ENCODE peak calls at places on chromosomes 1 and 21, in four cellular contexts. C, B, V and J are unnamed samples.
A peak's percentile ranks its signal among the peaks of the same experiment; 100 is the strongest.

GRCh38 chr1:160257411-160258015 is 4.8 kb downstream of the DCAF8 start:
- DNase-seq in C (no peak), B (no peak), V (no peak), J (no peak)

GRCh38 chr1:64136749-64137568 is 66.5 kb upstream of the UBE2U start:
- DNase-seq in C (peak; percentile 64), B (peak; percentile 68), V (peak; percentile 91), J (peak; percentile 79)

GRCh38 chr1:10776206-10776905 is 20.1 kb downstream of the CASZ1 start:
- DNase-seq in C (no peak), B (no peak), V (no peak), J (no peak)

GRCh38 chr1:170307426-170307825 is 161.7 kb downstream of the NTMT2 start:
- DNase-seq in C (no peak), B (no peak), V (no peak), J (no peak)

GRCh38 chr1:38831753-38832734 is 27.5 kb downstream of the RRAGC start:
- DNase-seq in C (no peak), B (no peak), V (no peak), J (no peak)

GRCh38 chr1:64171797-64172281 is 31.6 kb upstream of the UBE2U start:
- DNase-seq in C (no peak), B (no peak), V (peak; percentile 67), J (no peak)

GRCh38 chr1:212607206-212607923 is 1.2 kb upstream of the ATF3 start:
- DNase-seq in C (peak; percentile 81), B (no peak), V (no peak), J (no peak)

GRCh38 chr21:27026501-27026900 is 59.6 kb upstream of the ADAMTS5 start:
- DNase-seq in C (no peak), B (no peak), V (no peak), J (no peak)

GRCh38 chr21:14862794-14863720 is 201.7 kb downstream of the NRIP1 start:
- DNase-seq in C (no peak), B (no peak), V (peak; percentile 43), J (no peak)

DNA sequence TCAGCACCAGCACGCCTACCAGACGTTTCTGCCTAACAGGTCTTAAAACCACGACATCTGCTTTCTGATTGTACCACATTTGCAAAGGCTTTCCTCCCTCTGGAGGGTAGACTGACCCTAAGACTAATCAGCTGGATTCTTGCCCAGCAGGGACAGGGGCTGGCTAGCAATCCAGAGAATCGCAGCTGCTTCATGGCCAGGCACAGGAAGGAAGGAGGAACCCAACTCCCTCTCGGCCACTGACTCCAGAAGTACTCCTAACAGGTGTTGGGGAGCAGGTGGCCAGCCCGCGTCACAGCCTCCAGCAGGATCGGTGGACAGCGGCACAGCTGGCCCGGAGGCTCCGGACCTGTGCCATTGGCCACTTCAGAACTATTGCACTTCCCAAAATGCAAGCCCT is 180.8 kb downstream of the NPHP4 start:
- DNase-seq in C (no peak), B (no peak), V (no peak), J (no peak)
- TF ChIP-seq CTCF in C (no peak), B (no peak), V (no peak), J (no peak)

DNA sequence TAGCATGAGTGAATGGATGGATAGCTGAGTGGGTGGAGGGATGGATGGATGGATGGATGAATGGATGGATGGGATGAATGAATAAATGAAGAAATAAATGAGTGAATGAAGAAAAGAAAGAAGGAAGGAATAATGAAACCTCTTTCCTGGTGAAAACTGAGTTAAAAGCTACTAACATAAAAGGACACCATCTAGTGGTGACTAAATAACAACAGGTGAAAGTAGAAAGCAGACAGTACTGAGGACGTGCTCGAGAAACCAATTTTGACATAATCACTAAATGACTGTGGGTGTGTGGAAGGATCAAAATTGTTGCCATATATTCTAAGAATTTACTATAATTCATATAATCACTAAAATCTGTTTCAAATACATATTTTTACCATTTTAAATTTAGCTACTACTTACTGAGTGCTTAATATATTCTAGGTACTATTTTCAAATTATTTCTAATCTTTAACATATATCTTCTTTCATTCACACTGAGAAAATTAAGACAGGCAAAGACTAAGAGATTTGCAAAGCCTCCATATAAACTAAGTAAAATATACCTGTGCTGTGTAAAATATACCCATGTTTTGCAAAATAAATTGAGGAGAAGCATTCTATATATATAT is 522.9 kb downstream of the LRRIQ3 start:
- DNase-seq in C (no peak), B (no peak), V (peak; percentile 6), J (no peak)
- TF ChIP-seq CTCF in C (peak; percentile 16), B (no peak), V (peak; percentile 35), J (peak; percentile 79)

GRCh38 chr1:24157921-24158481 is 15.1 kb upstream of the IL22RA1 start:
- DNase-seq in C (no peak), B (no peak), V (peak; percentile 17), J (no peak)

GRCh38 chr1:24152631-24153494 is 9.9 kb upstream of the IL22RA1 start:
- DNase-seq in C (no peak), B (no peak), V (no peak), J (no peak)

GRCh38 chr1:24156542-24157260 is 13.8 kb upstream of the IL22RA1 start:
- DNase-seq in C (no peak), B (no peak), V (no peak), J (no peak)

GRCh38 chr1:24154215-24154614 is 11.3 kb upstream of the IL22RA1 start:
- DNase-seq in C (no peak), B (no peak), V (no peak), J (peak; percentile 24)

DNA sequence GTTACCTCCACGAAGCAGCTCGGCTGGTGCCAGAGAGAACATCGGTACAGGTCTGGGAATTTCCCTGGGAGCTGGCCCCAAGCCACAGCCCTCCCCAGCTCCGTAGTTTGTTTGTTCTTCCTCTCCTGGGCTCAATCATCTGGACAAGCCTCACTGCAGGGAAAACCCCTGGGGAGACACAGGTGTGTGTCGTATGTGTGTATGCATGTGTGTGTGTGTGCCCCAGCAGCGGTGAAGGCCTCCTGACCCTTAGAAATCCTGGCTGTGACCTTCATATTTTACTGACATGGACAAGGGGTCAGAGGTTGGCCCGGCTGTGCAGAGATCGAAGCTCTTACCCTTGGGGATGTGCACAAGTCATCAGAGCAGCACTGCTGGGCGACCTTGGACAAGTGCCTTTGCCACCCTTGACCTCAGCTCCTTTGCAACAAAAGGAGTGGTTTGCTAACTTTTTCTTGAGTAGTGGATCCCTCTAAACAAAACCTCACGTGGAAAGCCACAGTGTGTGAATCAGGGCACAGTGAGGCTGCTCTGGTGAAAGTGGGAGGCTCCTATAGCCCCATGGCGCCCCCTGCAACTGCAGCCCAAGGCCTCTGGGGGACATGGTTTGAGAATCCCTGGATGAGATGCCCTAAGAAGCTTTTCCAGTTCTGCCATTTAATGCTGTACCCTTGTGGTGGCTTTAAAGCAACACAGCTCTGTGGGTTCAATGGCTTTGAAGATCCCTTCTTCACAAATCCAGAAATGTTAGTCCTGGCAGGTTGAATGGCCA is 12.3 kb upstream of the IL22RA1 start:
- DNase-seq in C (peak; percentile 85), B (no peak), V (no peak), J (peak; percentile 60)
- TF ChIP-seq CTCF in C (no peak), B (no peak), V (peak; percentile 29), J (peak; percentile 57)

DNA sequence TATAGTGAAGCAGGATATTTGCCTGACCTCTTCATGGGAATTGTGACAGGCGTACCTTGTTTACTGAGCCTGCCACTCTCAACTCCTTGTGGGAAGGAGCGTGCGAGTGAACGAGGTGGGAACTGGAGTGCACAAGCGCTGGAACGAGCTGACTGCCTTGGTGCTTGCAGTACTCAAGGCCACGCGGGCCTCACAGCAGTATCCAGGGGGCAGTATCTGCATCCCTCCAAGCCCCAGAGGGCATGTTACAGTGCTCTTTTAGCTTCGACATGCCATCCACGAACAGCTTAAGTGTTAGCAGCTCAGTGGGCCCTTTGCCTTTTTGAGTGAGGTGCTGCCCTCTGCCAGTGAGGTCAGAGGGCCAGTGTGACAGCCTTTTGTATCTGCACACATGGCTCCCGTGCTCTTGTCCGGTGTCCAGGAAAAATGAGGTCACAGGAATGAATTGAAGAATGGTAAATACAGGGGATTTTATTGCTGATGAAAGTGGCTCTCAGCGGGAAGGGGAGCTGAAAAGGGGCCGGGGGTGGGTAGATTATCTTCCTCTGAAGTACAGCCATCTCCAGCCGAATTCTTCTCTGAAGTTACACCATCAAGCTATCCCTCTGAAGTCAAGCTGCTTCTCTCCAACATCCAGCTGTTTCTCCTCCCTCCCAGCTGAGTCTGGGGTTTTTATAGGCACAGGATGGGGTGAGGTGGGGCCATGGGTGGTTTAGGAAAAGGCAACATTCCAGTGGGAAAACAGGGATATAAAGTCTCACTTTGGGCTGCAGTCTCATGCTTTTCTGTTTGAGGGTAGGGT is 69.3 kb downstream of the EPB41 start:
- DNase-seq in C (peak; percentile 59), B (no peak), V (no peak), J (no peak)
- TF ChIP-seq CTCF in C (no peak), B (peak; percentile 20), V (no peak), J (peak; percentile 25)

GRCh38 chr1:169099561-169099960 is 6.9 kb upstream of the ATP1B1 start:
- DNase-seq in C (no peak), B (no peak), V (no peak), J (no peak)
- TF ChIP-seq CTCF in C (no peak), B (no peak), V (no peak), J (no peak)